ENCODE peak calls at places on chromosomes 16 and 17, in five cellular contexts. J is heart left ventricle, Y is WTC11, V is GDM1, H is left ventricle myocardium superior. U is an unnamed sample.
A peak's percentile ranks its signal among the peaks of the same experiment; 100 is the strongest.

GRCh38 chr17:61647044-61647443 is 56.0 kb upstream of the NACA2 start:
- DNase-seq in H (no peak), J (no peak), Y (no peak), V (no peak), U (no peak)

GRCh38 chr16:29906520-29907244 is 6.4 kb downstream of the ASPHD1 start:
- DNase-seq in Y (no peak), H (no peak), J (no peak), V (no peak), U (no peak)

GRCh38 chr17:49914096-49914490 is 54.9 kb upstream of the DLX4 start:
- DNase-seq in J (no peak), H (no peak), Y (no peak), V (no peak), U (peak; percentile 60)

GRCh38 chr17:31509805-31510177 is 118.3 kb downstream of the RAB11FIP4 start:
- DNase-seq in V (no peak), Y (no peak), H (peak; percentile 67), J (no peak), U (no peak)

GRCh38 chr17:45098869-45099616 is 33.3 kb downstream of the PLCD3 start:
- DNase-seq in J (peak; percentile 82), V (peak; percentile 40), Y (peak; percentile 94), H (peak; percentile 92), U (peak; percentile 92)

GRCh38 chr16:66662445-66663194 is 33.9 kb downstream of the CMTM4 start:
- DNase-seq in Y (no peak), J (no peak), H (no peak), V (no peak), U (no peak)

GRCh38 chr17:60372790-60373483 is 19.0 kb downstream of the USP32 start:
- DNase-seq in H (no peak), J (no peak), Y (no peak), V (no peak), U (no peak)

GRCh38 chr16:66502020-66502913 is 47.7 kb downstream of the TK2 start:
- DNase-seq in H (peak; percentile 74), V (no peak), Y (no peak), J (peak; percentile 17), U (no peak)

GRCh38 chr17:73452056-73452455 is 140.3 kb upstream of the CDC42EP4 start:
- DNase-seq in V (no peak), J (no peak), Y (no peak), H (no peak), U (no peak)

GRCh38 chr17:1201132-1201702 is 21.4 kb upstream of the ABR start:
- DNase-seq in V (no peak), H (no peak), J (no peak), Y (no peak), U (no peak)

GRCh38 chr16:354971-355441 is 2.5 kb upstream of the AXIN1 start:
- DNase-seq in Y (no peak), V (no peak), J (no peak), H (no peak), U (no peak)

GRCh38 chr16:85383836-85384825 is 229.0 kb upstream of the GSE1 start:
- DNase-seq in Y (no peak), J (no peak), H (peak; percentile 18), V (no peak), U (no peak)

GRCh38 chr17:704111-704864 is 10.4 kb downstream of the VPS53 start:
- DNase-seq in V (no peak), Y (no peak), J (no peak), H (no peak), U (no peak)

GRCh38 chr17:68514809-68515208 is 2.6 kb downstream of the PRKAR1A start:
- DNase-seq in J (no peak), H (no peak), V (no peak), Y (no peak), U (no peak)

GRCh38 chr16:54284319-54284930 is 2.2 kb downstream of the IRX3 start:
- DNase-seq in V (no peak), Y (peak; percentile 46), H (peak; percentile 42), J (peak; percentile 25), U (peak; percentile 72)

GRCh38 chr16:49921791-49922456 is 66.0 kb upstream of the ZNF423 start:
- DNase-seq in V (no peak), Y (peak; percentile 87), J (peak; percentile 57), H (peak; percentile 65), U (peak; percentile 86)

GRCh38 chr16:85555549-85556455 is 57.3 kb upstream of the GSE1 start:
- DNase-seq in H (peak; percentile 52), J (peak; percentile 73), Y (peak; percentile 63), V (peak; percentile 44), U (no peak)

GRCh38 chr16:84308120-84308519 is 13.4 kb downstream of the WFDC1 start:
- DNase-seq in J (peak; percentile 28), H (peak; percentile 66), V (peak; percentile 14), Y (peak; percentile 79), U (peak; percentile 88)

GRCh38 chr16:53756329-53756996 is 52.5 kb downstream of the FTO start:
- DNase-seq in Y (no peak), H (no peak), V (no peak), J (no peak), U (peak; percentile 86)

GRCh38 chr16:11464241-11464640 is 119.0 kb downstream of the RMI2 start:
- DNase-seq in Y (no peak), V (no peak), H (no peak), J (no peak), U (no peak)

GRCh38 chr16:64011650-64012049 is 1110.2 kb downstream of the CDH11 start:
- DNase-seq in Y (no peak), J (no peak), V (no peak), H (no peak), U (no peak)

GRCh38 chr17:7889166-7889584 is 586 bp downstream of the CHD3 start:
- DNase-seq in Y (peak; percentile 55), H (peak; percentile 99), V (peak; percentile 20), J (peak; percentile 96), U (peak; percentile 88)

U was measured in neural progenitor cell.